ENCODE peak calls at places on chromosomes 7 and 10, in four cellular contexts. L is fibroblast of the aortic adventitia, V is kidney epithelial cell, S is spleen. K is an unnamed sample.

GRCh38 chr7:15648461-15648961 is 38.0 kb downstream of the MEOX2 start:
- DNase-seq in L (peak; percentile 4), V (peak; percentile 29), S (no peak), K (no peak)

GRCh38 chr10:8428654-8429053 is 374.2 kb downstream of the GATA3 start:
- DNase-seq in S (no peak), V (no peak), L (no peak), K (no peak)

GRCh38 chr7:106421181-106421762 is 136.5 kb upstream of the NAMPT start:
- DNase-seq in V (no peak), S (peak; percentile 82), L (peak; percentile 100), K (peak; percentile 55)

GRCh38 chr10:26085549-26085948 is 131.0 kb upstream of the GAD2 start:
- DNase-seq in L (no peak), S (no peak), V (no peak), K (no peak)

GRCh38 chr10:69061305-69062161 is 26.4 kb upstream of the SRGN start:
- DNase-seq in L (peak; percentile 99), V (peak; percentile 99), S (peak; percentile 88), K (peak; percentile 61)

GRCh38 chr10:112852308-112852707 is 97.7 kb upstream of the TCF7L2 start:
- DNase-seq in S (no peak), L (no peak), V (no peak), K (peak; percentile 16)

GRCh38 chr10:131856441-131857094 is 44.2 kb upstream of the PPP2R2D start:
- DNase-seq in S (peak; percentile 57), V (no peak), L (no peak), K (no peak)

GRCh38 chr7:116726713-116727431 is 54.9 kb downstream of the MET start:
- DNase-seq in L (peak; percentile 65), S (no peak), V (no peak), K (no peak)

GRCh38 chr7:1693991-1694524 is 24.0 kb downstream of the ELFN1 start:
- DNase-seq in L (peak; percentile 56), V (peak; percentile 18), S (peak; percentile 42), K (no peak)

GRCh38 chr10:10138685-10139084 is 879.0 kb upstream of the CELF2 start:
- DNase-seq in S (no peak), V (no peak), L (peak; percentile 4), K (no peak)

DNA sequence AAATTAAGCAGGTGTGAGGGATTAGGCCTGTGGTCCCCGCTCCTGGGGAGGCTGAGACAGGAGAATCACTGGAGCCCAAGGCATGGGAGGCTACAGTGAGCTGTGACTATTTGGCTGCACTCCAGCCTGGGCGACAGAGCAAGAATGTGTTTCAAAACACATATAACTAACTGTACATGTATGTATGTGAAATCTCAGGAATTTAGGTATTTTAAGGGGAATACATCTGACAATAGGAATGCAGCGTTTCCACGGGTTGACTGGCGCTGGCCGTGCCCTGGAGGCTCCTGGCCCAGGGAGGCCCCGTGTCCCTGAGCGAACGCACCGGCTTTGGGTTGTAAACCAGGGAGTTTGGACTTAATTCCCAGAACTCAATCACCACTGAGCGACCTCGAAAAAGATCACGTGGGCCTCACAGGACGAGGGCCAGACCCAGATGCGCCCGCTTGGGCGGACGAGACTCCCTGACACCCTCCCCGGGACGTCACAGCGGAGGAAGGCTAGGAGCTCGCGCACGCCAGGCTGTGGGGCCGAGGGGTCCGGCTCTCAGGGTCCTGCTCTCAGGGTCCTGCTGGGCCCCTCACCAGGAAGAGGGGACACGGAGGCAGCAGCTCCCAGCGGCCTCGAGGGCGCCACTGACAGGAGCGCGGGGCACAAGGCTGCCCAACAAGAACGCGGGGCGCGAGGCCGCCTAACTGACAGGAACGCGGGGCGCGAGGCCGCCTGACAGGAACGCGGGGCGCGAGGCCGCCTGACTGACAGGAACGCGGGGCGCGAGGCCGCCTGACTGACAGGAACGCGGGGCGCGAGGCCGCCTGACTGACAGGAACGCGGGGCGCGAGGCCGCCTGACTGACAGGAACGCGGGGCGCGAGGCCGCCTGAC is 18.4 kb downstream of the PTPRN2 start:
- DNase-seq in S (no peak), L (peak; percentile 4), V (no peak), K (no peak)
- TF ChIP-seq CTCF in S (no peak), L (no peak), V (no peak), K (no peak)

GRCh38 chr10:95906675-95907453 is 911 bp upstream of the CC2D2B start:
- DNase-seq in S (peak; percentile 76), V (no peak), L (peak; percentile 69), K (peak; percentile 52)

GRCh38 chr10:95908450-95908849 is 675 bp downstream of the CC2D2B start:
- DNase-seq in V (no peak), L (no peak), S (no peak), K (no peak)

GRCh38 chr10:95909591-95909990 is 1.8 kb downstream of the CC2D2B start:
- DNase-seq in S (no peak), V (no peak), L (no peak), K (no peak)

GRCh38 chr10:95907454-95908253 is at the start of gene CC2D2B:
- DNase-seq in L (peak; percentile 79), S (peak; percentile 94), V (no peak), K (peak; percentile 82)
- TF ChIP-seq CTCF in L (no peak), S (no peak), V (no peak), K (no peak)

GRCh38 chr10:58531084-58531695 is 18.5 kb downstream of the BICC1 start:
- DNase-seq in V (no peak), L (peak; percentile 86), S (no peak), K (peak; percentile 61)
- TF ChIP-seq CTCF in V (peak; percentile 73), L (peak; percentile 82), S (peak; percentile 73), K (peak; percentile 68)

DNA sequence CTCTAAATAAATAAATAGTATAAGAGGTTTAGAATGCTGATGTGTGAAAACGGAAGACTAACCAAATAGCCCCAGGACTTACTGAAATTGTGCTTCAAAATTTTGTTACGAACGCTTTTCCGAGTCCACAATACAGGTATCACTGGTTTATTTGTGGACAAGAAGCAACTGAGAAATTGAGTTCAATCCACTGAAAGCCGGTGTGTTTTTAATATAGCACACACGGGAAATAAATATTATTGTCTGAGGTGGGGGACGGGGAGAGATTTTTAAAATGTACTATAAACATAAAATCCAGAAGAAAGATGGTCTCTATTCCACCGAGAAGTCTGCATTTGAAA is 598 bp downstream of the SLC16A12 start:
- DNase-seq in V (no peak), L (no peak), S (no peak), K (no peak)
- TF ChIP-seq CTCF in V (no peak), L (no peak), S (no peak), K (no peak)

K was measured in transverse colon.